ENCODE peak calls at places on chromosomes 4 and X, in seven cellular contexts. I is stimulated activated CD4-positive, alpha-beta T cell treated with anti-CD3 and anti-CD28 coated beads, Interleukin-1b, Interleukin-23, amount 100 ng/mL, for 24 hours; G is B cell; E is heart left ventricle; W is HepG2; V is LoVo; Y is stromal cell of bone marrow. J is an unnamed sample.

GRCh38 chrX:121457096-121457495 is 409.7 kb downstream of the GLUD2 start:
- DNase-seq in G (no peak), V (no peak), Y (no peak), W (no peak), I (no peak), E (no peak), J (no peak)

GRCh38 chr4:337932-338758 is 531 bp downstream of the ZNF141 start:
- DNase-seq in E (peak), W (no peak), I (no peak), V (no peak), G (peak), Y (peak), J (no peak)

GRCh38 chr4:121272526-121272925 is 108.3 kb downstream of the QRFPR start:
- DNase-seq in I (no peak), E (no peak), Y (no peak), V (no peak), G (no peak), W (no peak), J (no peak)

GRCh38 chr4:106238819-106239420 is 77.1 kb downstream of the TBCK start:
- DNase-seq in V (peak), G (peak), W (peak), Y (peak), E (no peak), I (no peak), J (no peak)

GRCh38 chr4:41132055-41132683 is 82.2 kb downstream of the APBB2 start:
- DNase-seq in G (no peak), E (no peak), I (no peak), W (peak), Y (no peak), V (no peak), J (no peak)

GRCh38 chrX:7085879-7086278 is 61.6 kb upstream of the STS start:
- DNase-seq in I (no peak), E (no peak), W (no peak), Y (no peak), V (no peak), G (no peak), J (peak)

GRCh38 chr4:180394730-180395129 is 1848.5 kb upstream of the TENM3 start:
- DNase-seq in V (no peak), W (no peak), I (no peak), Y (no peak), G (no peak), E (no peak), J (no peak)

GRCh38 chr4:3375688-3376087 is 66.1 kb upstream of the HGFAC start:
- DNase-seq in E (no peak), G (no peak), Y (peak), W (no peak), I (no peak), V (no peak), J (no peak)

GRCh38 chrX:15849555-15849954 is 5.1 kb downstream of the AP1S2 start:
- DNase-seq in E (no peak), W (no peak), I (no peak), Y (no peak), V (no peak), G (no peak), J (no peak)

GRCh38 chrX:135740683-135741149 is 27.3 kb downstream of the CT45A3 start:
- DNase-seq in E (no peak), Y (no peak), V (peak), W (peak), I (peak), G (peak), J (no peak)

GRCh38 chrX:12138366-12139313 is at the start of gene FRMPD4:
- DNase-seq in Y (no peak), G (peak), W (no peak), V (no peak), I (no peak), E (peak), J (no peak)

GRCh38 chr4:172822322-172822721 is 346.3 kb upstream of the GALNT7 start:
- DNase-seq in E (no peak), W (no peak), I (no peak), G (no peak), Y (no peak), V (no peak), J (no peak)

GRCh38 chrX:105552395-105552794 is 269.9 kb upstream of the NRK start:
- DNase-seq in E (no peak), G (no peak), I (no peak), Y (peak), W (no peak), V (no peak), J (no peak)